ENCODE peak calls at places on chromosomes 1 and 21, in eight cellular contexts. E is substantia nigra; L is OCI-M1; J is anterior cingulate cortex; X is fibroblast of lung; K is right cardiac atrium; Y is stimulated activated CD4-positive, alpha-beta T cell treated with anti-CD3 and anti-CD28 coated beads, TNF-alpha, amount 100 ng/mL, for 4 hours; C is left cardiac atrium. R is an unnamed sample.
A peak's percentile ranks its signal among the peaks of the same experiment; 100 is the strongest.

GRCh38 chr1:218983848-218984247 is 189.8 kb upstream of the LYPLAL1 start:
- DNase-seq in E (no peak), L (peak; percentile 9), J (no peak), X (no peak), K (peak; percentile 35), Y (no peak), C (no peak), R (no peak)

GRCh38 chr1:183753464-183753891 is 51.4 kb upstream of the RGL1 start:
- DNase-seq in E (no peak), L (no peak), J (no peak), X (no peak), K (no peak), Y (no peak), C (no peak), R (no peak)

GRCh38 chr1:62144238-62144831 is 50.3 kb upstream of the L1TD1 start:
- DNase-seq in E (no peak), L (peak; percentile 75), J (peak; percentile 25), X (peak; percentile 31), K (no peak), Y (no peak), C (no peak), R (no peak)

GRCh38 chr1:24231701-24232100 is 44.6 kb upstream of the IFNLR1 start:
- DNase-seq in E (no peak), L (no peak), J (no peak), X (no peak), K (no peak), Y (no peak), C (no peak), R (no peak)

GRCh38 chr1:3672231-3672970 is 20.1 kb downstream of the TP73 start:
- DNase-seq in E (no peak), L (no peak), J (no peak), X (no peak), K (peak; percentile 13), Y (no peak), C (peak; percentile 16), R (peak; percentile 52)

GRCh38 chr21:38297193-38297592 is 40.4 kb downstream of the KCNJ15 start:
- DNase-seq in E (no peak), L (no peak), J (no peak), X (peak; percentile 89), K (no peak), Y (no peak), C (no peak), R (no peak)

GRCh38 chr1:168709896-168710305 is 19.1 kb downstream of the DPT start:
- DNase-seq in E (no peak), L (no peak), J (no peak), X (peak; percentile 91), K (no peak), Y (no peak), C (no peak), R (no peak)

GRCh38 chr1:1906185-1907097 is 8.6 kb upstream of the CALML6 start:
- DNase-seq in E (peak; percentile 32), L (peak; percentile 92), J (peak; percentile 66), X (peak; percentile 60), K (peak; percentile 94), Y (no peak), C (peak; percentile 90), R (peak; percentile 94)

GRCh38 chr1:111615874-111616715 is 3.5 kb upstream of the RAP1A start:
- DNase-seq in E (no peak), L (peak; percentile 61), J (no peak), X (no peak), K (no peak), Y (no peak), C (no peak), R (no peak)

GRCh38 chr1:20588634-20589225 is at the start of gene CDA:
- DNase-seq in E (no peak), L (no peak), J (no peak), X (no peak), K (peak; percentile 65), Y (no peak), C (peak; percentile 43), R (peak; percentile 69)

R was measured in sigmoid colon.